ENCODE peak calls at places on chromosome 22, in five cellular contexts. One of them, this sample, is unnamed.

GRCh38 chr22:31350410-31350863 is 4.3 kb upstream of the PATZ1 start:
- DNase-seq in AG04450: no peak
- DNase-seq in brain microvascular endothelial cell: no peak
- DNase-seq in DND-41: no peak
- DNase-seq in fibroblast of the aortic adventitia: no peak
- DNase-seq in this sample: peak

GRCh38 chr22:35016909-35017308 is 49.0 kb upstream of the ISX start:
- DNase-seq in DND-41: no peak
- DNase-seq in brain microvascular endothelial cell: no peak
- DNase-seq in AG04450: no peak
- DNase-seq in fibroblast of the aortic adventitia: no peak
- DNase-seq in this sample: no peak

GRCh38 chr22:46356496-46357185 is 21.1 kb downstream of the TRMU start:
- DNase-seq in AG04450: no peak
- DNase-seq in brain microvascular endothelial cell: no peak
- DNase-seq in DND-41: no peak
- DNase-seq in fibroblast of the aortic adventitia: no peak
- DNase-seq in this sample: no peak

GRCh38 chr22:34623580-34623979 is 442.4 kb upstream of the ISX start:
- DNase-seq in brain microvascular endothelial cell: no peak
- DNase-seq in fibroblast of the aortic adventitia: no peak
- DNase-seq in DND-41: no peak
- DNase-seq in AG04450: no peak
- DNase-seq in this sample: no peak

GRCh38 chr22:31142285-31142684 is 2.0 kb upstream of the PLA2G3 start:
- DNase-seq in AG04450: no peak
- DNase-seq in DND-41: no peak
- DNase-seq in fibroblast of the aortic adventitia: no peak
- DNase-seq in brain microvascular endothelial cell: no peak
- DNase-seq in this sample: no peak

GRCh38 chr22:35540600-35541253 is at the start of gene RASD2:
- DNase-seq in DND-41: peak
- DNase-seq in AG04450: no peak
- DNase-seq in brain microvascular endothelial cell: no peak
- DNase-seq in fibroblast of the aortic adventitia: no peak
- DNase-seq in this sample: peak

GRCh38 chr22:40001800-40002577 is 7.2 kb downstream of the FAM83F start:
- DNase-seq in DND-41: no peak
- DNase-seq in fibroblast of the aortic adventitia: peak
- DNase-seq in brain microvascular endothelial cell: no peak
- DNase-seq in AG04450: no peak
- DNase-seq in this sample: no peak

GRCh38 chr22:21837184-21837979 is 30.1 kb downstream of the MAPK1 start:
- DNase-seq in DND-41: no peak
- DNase-seq in brain microvascular endothelial cell: peak
- DNase-seq in AG04450: peak
- DNase-seq in fibroblast of the aortic adventitia: peak
- DNase-seq in this sample: peak

GRCh38 chr22:24435861-24436351 is 8.5 kb downstream of the ADORA2A start:
- DNase-seq in DND-41: no peak
- DNase-seq in brain microvascular endothelial cell: peak
- DNase-seq in AG04450: no peak
- DNase-seq in fibroblast of the aortic adventitia: peak
- DNase-seq in this sample: no peak

GRCh38 chr22:34760276-34761008 is 305.5 kb upstream of the ISX start:
- DNase-seq in AG04450: no peak
- DNase-seq in DND-41: no peak
- DNase-seq in brain microvascular endothelial cell: no peak
- DNase-seq in fibroblast of the aortic adventitia: no peak
- DNase-seq in this sample: no peak

GRCh38 chr22:38923463-38924196 is 33.8 kb upstream of the APOBEC3A start:
- DNase-seq in AG04450: peak
- DNase-seq in brain microvascular endothelial cell: peak
- DNase-seq in DND-41: no peak
- DNase-seq in fibroblast of the aortic adventitia: peak
- DNase-seq in this sample: peak

GRCh38 chr22:23071163-23072034 is 1.1 kb downstream of the GNAZ start:
- DNase-seq in DND-41: no peak
- DNase-seq in AG04450: no peak
- DNase-seq in brain microvascular endothelial cell: no peak
- DNase-seq in fibroblast of the aortic adventitia: no peak
- DNase-seq in this sample: no peak

GRCh38 chr22:45246060-45246985 is 5.6 kb upstream of the KIAA0930 start:
- DNase-seq in DND-41: no peak
- DNase-seq in fibroblast of the aortic adventitia: peak
- DNase-seq in AG04450: peak
- DNase-seq in brain microvascular endothelial cell: peak
- DNase-seq in this sample: peak

GRCh38 chr22:21642584-21643448 is 714 bp downstream of the SDF2L1 start:
- DNase-seq in DND-41: peak
- DNase-seq in fibroblast of the aortic adventitia: peak
- DNase-seq in AG04450: no peak
- DNase-seq in brain microvascular endothelial cell: peak
- DNase-seq in this sample: peak

GRCh38 chr22:46090631-46091201 is 59.6 kb upstream of the PPARA start:
- DNase-seq in AG04450: no peak
- DNase-seq in fibroblast of the aortic adventitia: peak
- DNase-seq in brain microvascular endothelial cell: no peak
- DNase-seq in DND-41: no peak
- DNase-seq in this sample: peak

GRCh38 chr22:23675502-23676415 is 15.1 kb upstream of the RGL4 start:
- DNase-seq in fibroblast of the aortic adventitia: no peak
- DNase-seq in DND-41: no peak
- DNase-seq in AG04450: no peak
- DNase-seq in brain microvascular endothelial cell: no peak
- DNase-seq in this sample: peak

GRCh38 chr22:47421846-47422245 is 659.4 kb downstream of the TBC1D22A start:
- DNase-seq in AG04450: no peak
- DNase-seq in fibroblast of the aortic adventitia: no peak
- DNase-seq in brain microvascular endothelial cell: no peak
- DNase-seq in DND-41: no peak
- DNase-seq in this sample: no peak

GRCh38 chr22:46293591-46294260 is 2.9 kb upstream of the GTSE1 start:
- DNase-seq in brain microvascular endothelial cell: peak
- DNase-seq in DND-41: peak
- DNase-seq in AG04450: no peak
- DNase-seq in fibroblast of the aortic adventitia: no peak
- DNase-seq in this sample: peak

GRCh38 chr22:46229701-46230100 is 20.4 kb downstream of the CDPF1 start:
- DNase-seq in DND-41: no peak
- DNase-seq in AG04450: no peak
- DNase-seq in fibroblast of the aortic adventitia: peak
- DNase-seq in brain microvascular endothelial cell: no peak
- DNase-seq in this sample: peak

GRCh38 chr22:17159504-17159951 is 451 bp upstream of the HDHD5 start:
- DNase-seq in DND-41: no peak
- DNase-seq in AG04450: no peak
- DNase-seq in fibroblast of the aortic adventitia: peak
- DNase-seq in brain microvascular endothelial cell: peak
- DNase-seq in this sample: peak

GRCh38 chr22:41636467-41636866 is 15.4 kb downstream of the XRCC6 start:
- DNase-seq in fibroblast of the aortic adventitia: peak
- DNase-seq in DND-41: no peak
- DNase-seq in brain microvascular endothelial cell: peak
- DNase-seq in AG04450: no peak
- DNase-seq in this sample: no peak

GRCh38 chr22:41449321-41449720 is 2.7 kb upstream of the TOB2 start:
- DNase-seq in brain microvascular endothelial cell: no peak
- DNase-seq in fibroblast of the aortic adventitia: no peak
- DNase-seq in AG04450: no peak
- DNase-seq in DND-41: no peak
- DNase-seq in this sample: no peak

GRCh38 chr22:46588279-46589140 is 31.7 kb upstream of the GRAMD4 start:
- DNase-seq in DND-41: no peak
- DNase-seq in fibroblast of the aortic adventitia: no peak
- DNase-seq in brain microvascular endothelial cell: no peak
- DNase-seq in AG04450: no peak
- DNase-seq in this sample: no peak

GRCh38 chr22:40183029-40183581 is 5.4 kb downstream of the TNRC6B start:
- DNase-seq in DND-41: no peak
- DNase-seq in brain microvascular endothelial cell: peak
- DNase-seq in AG04450: no peak
- DNase-seq in fibroblast of the aortic adventitia: peak
- DNase-seq in this sample: peak

DNA sequence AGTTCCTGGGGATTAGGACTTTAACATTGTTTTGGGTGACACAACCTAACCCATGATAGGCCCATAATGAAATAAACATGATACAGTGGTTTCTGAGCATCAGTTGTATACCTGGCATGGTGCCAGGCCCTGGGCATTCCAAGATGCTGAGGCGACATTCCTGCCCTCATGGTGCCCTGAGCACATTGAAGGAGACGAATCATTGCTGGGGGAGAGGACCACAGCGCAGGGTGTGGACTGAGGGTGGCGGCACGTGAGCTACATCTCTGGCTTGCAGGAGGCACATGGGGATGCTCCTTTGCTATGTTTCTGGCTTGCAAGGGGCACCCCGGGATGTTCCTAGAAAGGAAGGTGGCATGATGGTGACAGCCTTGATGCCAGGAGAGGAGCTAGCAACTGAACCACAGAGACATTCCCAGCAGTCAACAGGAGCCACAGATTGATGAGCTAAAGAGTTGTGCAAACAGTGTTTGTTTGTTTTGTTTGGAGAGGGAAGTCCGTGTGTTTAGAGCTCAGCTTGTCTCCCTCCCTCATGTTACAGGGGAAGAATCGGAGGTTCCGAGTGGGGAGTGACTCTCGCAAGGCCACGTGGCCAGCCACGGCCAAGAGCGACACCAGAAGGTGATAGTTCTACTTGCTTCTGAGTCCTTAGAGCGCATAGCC is 106.4 kb downstream of the MIAT start:
- DNase-seq in brain microvascular endothelial cell: peak
- DNase-seq in fibroblast of the aortic adventitia: peak
- DNase-seq in DND-41: no peak
- DNase-seq in AG04450: no peak
- DNase-seq in this sample: peak
- TF ChIP-seq CTCF in brain microvascular endothelial cell: no peak
- TF ChIP-seq CTCF in fibroblast of the aortic adventitia: no peak
- TF ChIP-seq CTCF in DND-41: no peak
- TF ChIP-seq CTCF in AG04450: no peak
- TF ChIP-seq CTCF in this sample: no peak

DNA sequence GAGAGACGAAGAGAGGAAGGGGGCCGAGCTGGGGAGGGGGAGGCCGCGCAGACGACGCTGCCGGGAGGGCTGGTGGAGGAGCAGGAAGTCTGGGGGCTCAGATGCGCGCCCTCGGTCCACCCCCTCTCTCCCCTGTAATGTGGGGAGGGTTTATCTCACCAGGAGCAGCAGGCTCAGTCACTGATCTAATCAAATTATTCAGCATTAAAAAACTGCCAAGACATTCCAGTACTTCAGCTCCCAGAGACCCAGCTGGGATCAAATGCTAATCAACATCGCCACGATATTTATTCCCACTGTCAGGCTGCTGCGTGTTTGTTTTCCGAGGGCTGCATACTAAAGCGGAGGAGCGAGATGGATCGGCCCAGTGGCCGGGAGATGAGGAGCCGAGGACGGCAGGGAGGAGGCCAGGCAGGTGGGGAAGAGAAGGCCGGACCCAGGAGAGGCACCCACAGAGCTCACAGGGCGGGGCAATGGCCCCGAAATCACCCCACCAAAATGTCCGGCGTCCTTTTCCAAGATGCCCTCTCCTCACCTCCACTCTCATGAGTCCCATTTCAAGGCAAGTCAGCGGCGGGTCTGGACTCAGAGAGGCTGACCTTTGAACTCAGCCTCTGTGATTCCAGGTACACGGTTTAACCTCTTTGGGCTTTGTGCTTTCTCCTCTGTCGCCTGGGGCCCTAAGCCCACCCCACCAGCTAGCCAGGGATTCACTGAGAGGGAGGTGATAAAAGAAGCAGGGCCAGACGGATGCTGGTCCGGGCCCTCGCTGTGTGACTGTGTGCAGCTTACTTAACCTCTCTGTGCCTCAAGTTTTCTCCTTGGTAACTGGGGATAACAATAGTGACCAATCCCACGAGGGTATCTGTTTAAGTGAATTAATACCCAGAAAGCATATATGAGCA is 502.1 kb downstream of the MN1 start:
- DNase-seq in fibroblast of the aortic adventitia: no peak
- DNase-seq in brain microvascular endothelial cell: peak
- DNase-seq in AG04450: no peak
- DNase-seq in DND-41: no peak
- DNase-seq in this sample: no peak
- H3K4me3 ChIP-seq in fibroblast of the aortic adventitia: peak
- H3K4me3 ChIP-seq in brain microvascular endothelial cell: peak
- H3K4me3 ChIP-seq in AG04450: peak
- H3K4me3 ChIP-seq in DND-41: no peak
- H3K4me3 ChIP-seq in this sample: no peak

DNA sequence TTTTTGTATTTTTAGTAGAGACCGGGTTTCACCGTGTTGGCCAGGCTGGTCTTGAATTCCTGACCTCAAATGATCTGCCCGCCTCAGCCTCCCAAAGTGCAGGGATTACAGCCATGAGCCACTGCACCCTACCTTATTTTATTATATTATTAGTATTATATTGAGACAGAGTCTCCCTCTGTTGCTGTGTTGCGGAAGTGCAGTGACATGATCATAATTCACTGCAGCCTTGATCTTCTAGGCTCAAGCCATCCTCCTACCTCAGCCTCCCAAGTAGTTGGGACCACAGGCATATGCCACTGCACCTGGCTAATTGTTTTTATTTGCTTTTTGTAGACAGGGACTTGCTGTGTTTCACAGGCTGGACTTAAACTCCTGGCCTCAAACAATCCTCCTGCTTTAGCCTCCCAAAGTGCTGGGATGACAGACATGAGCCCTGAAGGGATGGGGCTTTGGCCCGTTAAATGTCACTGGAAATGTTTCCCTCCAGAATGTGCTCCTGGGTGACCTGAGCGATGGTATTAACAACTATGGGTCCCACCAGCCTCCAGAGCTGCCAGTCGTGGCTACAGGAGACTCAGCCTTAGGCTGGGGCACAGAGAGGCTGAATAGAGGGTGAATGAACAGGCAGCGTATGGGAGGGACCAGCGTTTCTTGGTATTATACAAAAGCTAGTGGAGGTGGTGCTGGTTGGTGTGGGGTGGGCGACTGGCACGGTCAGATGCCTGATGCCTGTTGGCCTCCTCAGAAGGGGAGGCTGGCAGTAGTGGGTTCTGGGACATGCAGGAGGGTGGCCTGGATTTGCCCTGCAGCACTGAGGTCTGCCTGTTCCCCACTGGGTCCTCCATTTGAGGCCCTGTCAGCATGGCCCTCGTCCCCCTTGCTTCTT is 7.3 kb downstream of the TANGO2 start:
- DNase-seq in fibroblast of the aortic adventitia: peak
- DNase-seq in brain microvascular endothelial cell: peak
- DNase-seq in AG04450: no peak
- DNase-seq in DND-41: peak
- DNase-seq in this sample: peak
- TF ChIP-seq CTCF in fibroblast of the aortic adventitia: peak
- TF ChIP-seq CTCF in brain microvascular endothelial cell: peak
- TF ChIP-seq CTCF in AG04450: peak
- TF ChIP-seq CTCF in DND-41: peak
- TF ChIP-seq CTCF in this sample: peak

DNA sequence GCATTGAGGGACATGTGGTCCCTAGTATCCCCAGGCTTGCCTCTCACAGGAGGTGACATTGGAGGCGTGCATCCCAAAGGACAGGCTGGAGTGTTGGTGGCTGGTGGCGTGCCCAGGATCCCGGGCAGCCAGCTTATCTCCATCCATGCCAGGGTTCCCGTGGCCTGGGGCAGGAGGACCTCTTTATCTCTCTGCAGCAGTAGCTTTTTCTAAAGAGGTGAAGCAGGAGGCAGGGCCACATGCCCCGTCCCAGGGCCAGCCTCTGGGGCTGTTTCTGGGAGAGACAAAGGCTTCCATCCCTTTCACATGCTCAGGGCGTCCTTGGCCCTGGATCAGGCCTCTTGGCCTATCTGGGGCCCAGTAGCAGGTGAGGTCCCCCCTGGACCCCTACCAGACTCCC is 19.7 kb downstream of the PARVG start:
- DNase-seq in fibroblast of the aortic adventitia: no peak
- DNase-seq in DND-41: no peak
- DNase-seq in AG04450: no peak
- DNase-seq in brain microvascular endothelial cell: no peak
- DNase-seq in this sample: no peak
- H3K4me3 ChIP-seq in fibroblast of the aortic adventitia: no peak
- H3K4me3 ChIP-seq in DND-41: no peak
- H3K4me3 ChIP-seq in AG04450: no peak
- H3K4me3 ChIP-seq in brain microvascular endothelial cell: no peak
- H3K4me3 ChIP-seq in this sample: no peak